ENCODE peak calls at places on chromosomes 5 and 9, in nine cellular contexts. V, W, T, X, F, I, S, U and O are unnamed samples.
A peak's percentile ranks its signal among the peaks of the same experiment; 100 is the strongest.

GRCh38 chr5:132012385-132013005 is 1.0 kb upstream of the ACSL6 start:
- DNase-seq in V (no peak), W (no peak), T (peak; percentile 20), X (no peak), F (no peak), I (peak; percentile 82), S (no peak), U (peak; percentile 83), O (peak; percentile 4)

GRCh38 chr9:116219686-116220085 is 66.1 kb downstream of the PAPPA start:
- DNase-seq in V (no peak), W (no peak), T (no peak), X (no peak), F (no peak), I (no peak), S (no peak), U (no peak), O (no peak)

GRCh38 chr9:88658311-88658822 is 123.4 kb downstream of the NXNL2 start:
- DNase-seq in V (no peak), W (no peak), T (no peak), X (peak; percentile 56), F (no peak), I (no peak), S (no peak), U (no peak), O (no peak)

GRCh38 chr9:124040935-124041816 is 29.6 kb downstream of the LHX2 start:
- DNase-seq in V (no peak), W (no peak), T (no peak), X (no peak), F (no peak), I (peak; percentile 67), S (peak; percentile 17), U (peak; percentile 85), O (peak; percentile 76)

GRCh38 chr9:135222991-135223760 is 135.7 kb downstream of the OLFM1 start:
- DNase-seq in V (no peak), W (no peak), T (no peak), X (no peak), F (no peak), I (no peak), S (no peak), U (no peak), O (no peak)

GRCh38 chr5:152378730-152379129 is 26.3 kb downstream of the NMUR2 start:
- DNase-seq in V (no peak), W (no peak), T (no peak), X (no peak), F (no peak), I (no peak), S (no peak), U (no peak), O (no peak)

GRCh38 chr5:98999631-99000030 is 70.8 kb upstream of the CHD1 start:
- DNase-seq in V (no peak), W (no peak), T (no peak), X (no peak), F (no peak), I (no peak), S (no peak), U (no peak), O (no peak)

GRCh38 chr9:115411516-115411915 is 293.6 kb upstream of the TNC start:
- DNase-seq in V (no peak), W (no peak), T (no peak), X (no peak), F (no peak), I (no peak), S (no peak), U (no peak), O (no peak)

GRCh38 chr5:155222393-155222792 is 208.8 kb downstream of the KIF4B start:
- DNase-seq in V (no peak), W (no peak), T (no peak), X (no peak), F (no peak), I (no peak), S (no peak), U (no peak), O (peak; percentile 22)

GRCh38 chr5:10789726-10790125 is 28.7 kb upstream of the DAP start:
- DNase-seq in V (no peak), W (no peak), T (no peak), X (peak; percentile 15), F (no peak), I (no peak), S (no peak), U (no peak), O (no peak)

GRCh38 chr5:11146171-11146570 is 385.1 kb upstream of the DAP start:
- DNase-seq in V (no peak), W (no peak), T (no peak), X (no peak), F (no peak), I (no peak), S (no peak), U (no peak), O (no peak)

GRCh38 chr9:134318481-134318891 is 7.8 kb upstream of the RXRA start:
- DNase-seq in V (no peak), W (no peak), T (no peak), X (no peak), F (no peak), I (no peak), S (no peak), U (no peak), O (no peak)

GRCh38 chr9:77495834-77496671 is 152.1 kb downstream of the GNA14 start:
- DNase-seq in V (no peak), W (no peak), T (peak; percentile 49), X (peak; percentile 86), F (no peak), I (no peak), S (no peak), U (no peak), O (no peak)

GRCh38 chr9:93824386-93825294 is 130.5 kb downstream of the BARX1 start:
- DNase-seq in V (no peak), W (no peak), T (no peak), X (no peak), F (no peak), I (no peak), S (no peak), U (no peak), O (peak; percentile 6)

GRCh38 chr9:78575041-78575440 is 278.1 kb downstream of the PSAT1 start:
- DNase-seq in V (no peak), W (no peak), T (no peak), X (no peak), F (no peak), I (no peak), S (no peak), U (no peak), O (no peak)

GRCh38 chr9:107360098-107360497 is 77.0 kb downstream of the RAD23B start:
- DNase-seq in V (no peak), W (no peak), T (no peak), X (no peak), F (no peak), I (no peak), S (no peak), U (no peak), O (no peak)

GRCh38 chr5:34487202-34487879 is 168.8 kb upstream of the RAI14 start:
- DNase-seq in V (no peak), W (no peak), T (no peak), X (peak; percentile 73), F (peak; percentile 23), I (no peak), S (no peak), U (no peak), O (no peak)

GRCh38 chr9:127887792-127888191 is 10.3 kb upstream of the AK1 start:
- DNase-seq in V (no peak), W (no peak), T (no peak), X (no peak), F (no peak), I (no peak), S (no peak), U (no peak), O (no peak)

GRCh38 chr5:77304388-77304787 is 93.9 kb downstream of the PDE8B start:
- DNase-seq in V (no peak), W (no peak), T (no peak), X (no peak), F (no peak), I (no peak), S (no peak), U (no peak), O (no peak)

GRCh38 chr5:153780876-153781275 is 257.8 kb downstream of the FAM114A2 start:
- DNase-seq in V (no peak), W (no peak), T (no peak), X (no peak), F (no peak), I (no peak), S (no peak), U (no peak), O (peak; percentile 20)